ENCODE peak calls at places on chromosomes 6 and 20, in seven cellular contexts. R is effector memory CD4-positive, alpha-beta T cell; V is HEK293T; Q is naive B cell; S is CD4-positive, alpha-beta T cell; M is NT2/D1; D is endothelial cell of umbilical vein. X is an unnamed sample.
A peak's percentile ranks its signal among the peaks of the same experiment; 100 is the strongest.

GRCh38 chr20:32017711-32018251 is 7.5 kb downstream of the CCM2L start:
- DNase-seq in R (peak; percentile 19), V (peak; percentile 56), Q (peak; percentile 30), S (peak; percentile 56), M (no peak), D (no peak), X (peak; percentile 37)

GRCh38 chr6:165231581-165232276 is 77.7 kb downstream of the C6orf118 start:
- DNase-seq in R (no peak), V (peak; percentile 36), Q (no peak), S (no peak), M (peak; percentile 15), D (no peak), X (no peak)

GRCh38 chr20:6140947-6141346 is 18.1 kb upstream of the FERMT1 start:
- DNase-seq in R (no peak), V (peak; percentile 32), Q (no peak), S (no peak), M (no peak), D (no peak), X (no peak)

GRCh38 chr6:4313044-4313686 is 177.8 kb upstream of the ECI2 start:
- DNase-seq in R (no peak), V (no peak), Q (no peak), S (no peak), M (no peak), D (peak; percentile 95), X (no peak)

GRCh38 chr6:3208096-3208774 is 19.2 kb downstream of the TUBB2B start:
- DNase-seq in R (no peak), V (no peak), Q (no peak), S (no peak), M (no peak), D (no peak), X (no peak)

GRCh38 chr20:10632681-10633509 is 40.9 kb downstream of the JAG1 start:
- DNase-seq in R (no peak), V (no peak), Q (no peak), S (no peak), M (no peak), D (no peak), X (no peak)

GRCh38 chr6:157762636-157763035 is 60.4 kb upstream of the SNX9 start:
- DNase-seq in R (no peak), V (no peak), Q (peak; percentile 22), S (no peak), M (no peak), D (peak; percentile 39), X (peak; percentile 42)

GRCh38 chr6:119347466-119348307 is 1.9 kb downstream of the MAN1A1 start:
- DNase-seq in R (no peak), V (peak; percentile 37), Q (peak; percentile 30), S (no peak), M (no peak), D (no peak), X (peak; percentile 59)

GRCh38 chr6:41578714-41579610 is 32.8 kb downstream of the FOXP4 start:
- DNase-seq in R (no peak), V (no peak), Q (no peak), S (no peak), M (peak; percentile 85), D (no peak), X (no peak)

GRCh38 chr6:38943964-38944363 is 104.6 kb upstream of the GLP1R start:
- DNase-seq in R (no peak), V (no peak), Q (no peak), S (no peak), M (no peak), D (no peak), X (no peak)

GRCh38 chr20:8721098-8721497 is 347.8 kb upstream of the PLCB4 start:
- DNase-seq in R (no peak), V (peak; percentile 48), Q (no peak), S (no peak), M (peak; percentile 56), D (peak; percentile 72), X (peak; percentile 9)

GRCh38 chr6:124961784-124962611 is at the start of gene RNF217:
- DNase-seq in R (no peak), V (peak; percentile 71), Q (no peak), S (no peak), M (no peak), D (peak; percentile 75), X (no peak)

GRCh38 chr20:59737816-59738215 is 133.5 kb downstream of the PHACTR3 start:
- DNase-seq in R (no peak), V (no peak), Q (no peak), S (no peak), M (no peak), D (no peak), X (no peak)

GRCh38 chr20:5070570-5070969 is 49.2 kb downstream of the PCNA start:
- DNase-seq in R (no peak), V (no peak), Q (no peak), S (no peak), M (no peak), D (no peak), X (no peak)

GRCh38 chr6:125802943-125803377 is 12.2 kb downstream of the NCOA7 start:
- DNase-seq in R (no peak), V (no peak), Q (no peak), S (no peak), M (no peak), D (peak; percentile 96), X (no peak)

GRCh38 chr6:63537126-63537958 is 34.9 kb upstream of the LOC128125822 start:
- DNase-seq in R (no peak), V (no peak), Q (no peak), S (no peak), M (peak; percentile 16), D (no peak), X (no peak)

GRCh38 chr20:24708411-24709295 is 239.2 kb downstream of the SYNDIG1 start:
- DNase-seq in R (no peak), V (no peak), Q (no peak), S (no peak), M (no peak), D (no peak), X (no peak)

X was measured in CD8-positive, alpha-beta memory T cell.